ENCODE peak calls at places on chromosome 20, in four cellular contexts. One of them, this sample, is unnamed.

GRCh38 chr20:57225830-57226229 is 40.6 kb downstream of the BMP7 start:
- DNase-seq in activated T-helper 9 cell treated with anti-CD3 and anti-CD28 coated beads, Interleukin-2, amount 50 U/mL, for 16 hours: no peak
- DNase-seq in ACHN: no peak
- DNase-seq in C1 segment of cervical spinal cord: no peak
- DNase-seq in this sample: no peak

GRCh38 chr20:40638414-40638813 is 50.6 kb downstream of the MAFB start:
- DNase-seq in activated T-helper 9 cell treated with anti-CD3 and anti-CD28 coated beads, Interleukin-2, amount 50 U/mL, for 16 hours: no peak
- DNase-seq in ACHN: no peak
- DNase-seq in C1 segment of cervical spinal cord: no peak
- DNase-seq in this sample: no peak

GRCh38 chr20:1330075-1330830 is 1.3 kb upstream of the SDCBP2 start:
- DNase-seq in activated T-helper 9 cell treated with anti-CD3 and anti-CD28 coated beads, Interleukin-2, amount 50 U/mL, for 16 hours: no peak
- DNase-seq in ACHN: no peak
- DNase-seq in C1 segment of cervical spinal cord: peak
- DNase-seq in this sample: no peak

GRCh38 chr20:58146081-58146734 is 82.2 kb downstream of the ANKRD60 start:
- DNase-seq in activated T-helper 9 cell treated with anti-CD3 and anti-CD28 coated beads, Interleukin-2, amount 50 U/mL, for 16 hours: no peak
- DNase-seq in ACHN: no peak
- DNase-seq in C1 segment of cervical spinal cord: no peak
- DNase-seq in this sample: no peak

GRCh38 chr20:57501461-57502330 is 23.2 kb downstream of the CTCFL start:
- DNase-seq in activated T-helper 9 cell treated with anti-CD3 and anti-CD28 coated beads, Interleukin-2, amount 50 U/mL, for 16 hours: no peak
- DNase-seq in ACHN: no peak
- DNase-seq in C1 segment of cervical spinal cord: no peak
- DNase-seq in this sample: no peak

GRCh38 chr20:63525968-63526367 is 5.4 kb downstream of the PPDPF start:
- DNase-seq in activated T-helper 9 cell treated with anti-CD3 and anti-CD28 coated beads, Interleukin-2, amount 50 U/mL, for 16 hours: no peak
- DNase-seq in ACHN: no peak
- DNase-seq in C1 segment of cervical spinal cord: no peak
- DNase-seq in this sample: no peak

GRCh38 chr20:57663241-57663640 is 43.0 kb upstream of the ZBP1 start:
- DNase-seq in activated T-helper 9 cell treated with anti-CD3 and anti-CD28 coated beads, Interleukin-2, amount 50 U/mL, for 16 hours: no peak
- DNase-seq in ACHN: no peak
- DNase-seq in C1 segment of cervical spinal cord: no peak
- DNase-seq in this sample: no peak

GRCh38 chr20:36408219-36408618 is 102.1 kb downstream of the DLGAP4 start:
- DNase-seq in activated T-helper 9 cell treated with anti-CD3 and anti-CD28 coated beads, Interleukin-2, amount 50 U/mL, for 16 hours: no peak
- DNase-seq in ACHN: no peak
- DNase-seq in C1 segment of cervical spinal cord: no peak
- DNase-seq in this sample: no peak

GRCh38 chr20:63112491-63113219 is 103.3 kb downstream of the YTHDF1 start:
- DNase-seq in activated T-helper 9 cell treated with anti-CD3 and anti-CD28 coated beads, Interleukin-2, amount 50 U/mL, for 16 hours: no peak
- DNase-seq in ACHN: no peak
- DNase-seq in C1 segment of cervical spinal cord: no peak
- DNase-seq in this sample: no peak

GRCh38 chr20:10536531-10536930 is 101.4 kb downstream of the SLX4IP start:
- DNase-seq in activated T-helper 9 cell treated with anti-CD3 and anti-CD28 coated beads, Interleukin-2, amount 50 U/mL, for 16 hours: no peak
- DNase-seq in ACHN: no peak
- DNase-seq in C1 segment of cervical spinal cord: no peak
- DNase-seq in this sample: peak

GRCh38 chr20:43665466-43666176 is 1.3 kb upstream of the MYBL2 start:
- DNase-seq in activated T-helper 9 cell treated with anti-CD3 and anti-CD28 coated beads, Interleukin-2, amount 50 U/mL, for 16 hours: no peak
- DNase-seq in ACHN: no peak
- DNase-seq in C1 segment of cervical spinal cord: no peak
- DNase-seq in this sample: no peak

GRCh38 chr20:59165794-59166709 is 2.4 kb downstream of the ZNF831 start:
- DNase-seq in activated T-helper 9 cell treated with anti-CD3 and anti-CD28 coated beads, Interleukin-2, amount 50 U/mL, for 16 hours: no peak
- DNase-seq in ACHN: no peak
- DNase-seq in C1 segment of cervical spinal cord: no peak
- DNase-seq in this sample: no peak

GRCh38 chr20:47888351-47888750 is 103.1 kb upstream of the SULF2 start:
- DNase-seq in activated T-helper 9 cell treated with anti-CD3 and anti-CD28 coated beads, Interleukin-2, amount 50 U/mL, for 16 hours: no peak
- DNase-seq in ACHN: no peak
- DNase-seq in C1 segment of cervical spinal cord: no peak
- DNase-seq in this sample: no peak

GRCh38 chr20:39269031-39269461 is 306.9 kb downstream of the DHX35 start:
- DNase-seq in activated T-helper 9 cell treated with anti-CD3 and anti-CD28 coated beads, Interleukin-2, amount 50 U/mL, for 16 hours: peak
- DNase-seq in ACHN: peak
- DNase-seq in C1 segment of cervical spinal cord: peak
- DNase-seq in this sample: peak

GRCh38 chr20:57190536-57191265 is 75.7 kb downstream of the BMP7 start:
- DNase-seq in activated T-helper 9 cell treated with anti-CD3 and anti-CD28 coated beads, Interleukin-2, amount 50 U/mL, for 16 hours: no peak
- DNase-seq in ACHN: no peak
- DNase-seq in C1 segment of cervical spinal cord: no peak
- DNase-seq in this sample: no peak

GRCh38 chr20:63945921-63946920 is 10.0 kb downstream of the UCKL1 start:
- DNase-seq in activated T-helper 9 cell treated with anti-CD3 and anti-CD28 coated beads, Interleukin-2, amount 50 U/mL, for 16 hours: no peak
- DNase-seq in ACHN: no peak
- DNase-seq in C1 segment of cervical spinal cord: no peak
- DNase-seq in this sample: no peak

GRCh38 chr20:58667975-58668374 is 16.9 kb downstream of the STX16 start:
- DNase-seq in activated T-helper 9 cell treated with anti-CD3 and anti-CD28 coated beads, Interleukin-2, amount 50 U/mL, for 16 hours: no peak
- DNase-seq in ACHN: no peak
- DNase-seq in C1 segment of cervical spinal cord: no peak
- DNase-seq in this sample: no peak

GRCh38 chr20:6663104-6663503 is 104.4 kb upstream of the BMP2 start:
- DNase-seq in activated T-helper 9 cell treated with anti-CD3 and anti-CD28 coated beads, Interleukin-2, amount 50 U/mL, for 16 hours: no peak
- DNase-seq in ACHN: no peak
- DNase-seq in C1 segment of cervical spinal cord: no peak
- DNase-seq in this sample: peak

GRCh38 chr20:57939499-57939898 is 229.7 kb upstream of the PMEPA1 start:
- DNase-seq in activated T-helper 9 cell treated with anti-CD3 and anti-CD28 coated beads, Interleukin-2, amount 50 U/mL, for 16 hours: no peak
- DNase-seq in ACHN: no peak
- DNase-seq in C1 segment of cervical spinal cord: no peak
- DNase-seq in this sample: no peak

GRCh38 chr20:23666189-23666588 is 22.6 kb downstream of the CST4 start:
- DNase-seq in activated T-helper 9 cell treated with anti-CD3 and anti-CD28 coated beads, Interleukin-2, amount 50 U/mL, for 16 hours: no peak
- DNase-seq in ACHN: peak
- DNase-seq in C1 segment of cervical spinal cord: no peak
- DNase-seq in this sample: no peak

GRCh38 chr20:50387996-50388332 is 122.2 kb upstream of the PTPN1 start:
- DNase-seq in activated T-helper 9 cell treated with anti-CD3 and anti-CD28 coated beads, Interleukin-2, amount 50 U/mL, for 16 hours: no peak
- DNase-seq in ACHN: no peak
- DNase-seq in C1 segment of cervical spinal cord: no peak
- DNase-seq in this sample: peak

GRCh38 chr20:48689874-48690571 is 137.8 kb downstream of the PREX1 start:
- DNase-seq in activated T-helper 9 cell treated with anti-CD3 and anti-CD28 coated beads, Interleukin-2, amount 50 U/mL, for 16 hours: no peak
- DNase-seq in ACHN: no peak
- DNase-seq in C1 segment of cervical spinal cord: no peak
- DNase-seq in this sample: no peak

GRCh38 chr20:14955396-14955795 is 618.0 kb upstream of the FLRT3 start:
- DNase-seq in activated T-helper 9 cell treated with anti-CD3 and anti-CD28 coated beads, Interleukin-2, amount 50 U/mL, for 16 hours: no peak
- DNase-seq in ACHN: no peak
- DNase-seq in C1 segment of cervical spinal cord: no peak
- DNase-seq in this sample: no peak

GRCh38 chr20:63706852-63707557 is 771 bp downstream of the ARFRP1 start:
- DNase-seq in activated T-helper 9 cell treated with anti-CD3 and anti-CD28 coated beads, Interleukin-2, amount 50 U/mL, for 16 hours: peak
- DNase-seq in ACHN: peak
- DNase-seq in C1 segment of cervical spinal cord: no peak
- DNase-seq in this sample: peak

GRCh38 chr20:35952480-35953410 is 1.6 kb downstream of the SCAND1 start:
- DNase-seq in activated T-helper 9 cell treated with anti-CD3 and anti-CD28 coated beads, Interleukin-2, amount 50 U/mL, for 16 hours: no peak
- DNase-seq in ACHN: peak
- DNase-seq in C1 segment of cervical spinal cord: no peak
- DNase-seq in this sample: no peak

GRCh38 chr20:11311659-11312058 is 606.0 kb upstream of the BTBD3 start:
- DNase-seq in activated T-helper 9 cell treated with anti-CD3 and anti-CD28 coated beads, Interleukin-2, amount 50 U/mL, for 16 hours: no peak
- DNase-seq in ACHN: no peak
- DNase-seq in C1 segment of cervical spinal cord: no peak
- DNase-seq in this sample: no peak

GRCh38 chr20:53381568-53382262 is 211.9 kb downstream of the ZNF217 start:
- DNase-seq in activated T-helper 9 cell treated with anti-CD3 and anti-CD28 coated beads, Interleukin-2, amount 50 U/mL, for 16 hours: no peak
- DNase-seq in ACHN: no peak
- DNase-seq in C1 segment of cervical spinal cord: no peak
- DNase-seq in this sample: no peak

GRCh38 chr20:17542993-17543412 is 11.8 kb upstream of the BFSP1 start:
- DNase-seq in activated T-helper 9 cell treated with anti-CD3 and anti-CD28 coated beads, Interleukin-2, amount 50 U/mL, for 16 hours: no peak
- DNase-seq in ACHN: no peak
- DNase-seq in C1 segment of cervical spinal cord: no peak
- DNase-seq in this sample: no peak

GRCh38 chr20:56380375-56380774 is 11.6 kb downstream of the AURKA start:
- DNase-seq in activated T-helper 9 cell treated with anti-CD3 and anti-CD28 coated beads, Interleukin-2, amount 50 U/mL, for 16 hours: no peak
- DNase-seq in ACHN: no peak
- DNase-seq in C1 segment of cervical spinal cord: no peak
- DNase-seq in this sample: no peak

GRCh38 chr20:38534756-38535155 is 46.2 kb upstream of the ADIG start:
- DNase-seq in activated T-helper 9 cell treated with anti-CD3 and anti-CD28 coated beads, Interleukin-2, amount 50 U/mL, for 16 hours: no peak
- DNase-seq in ACHN: no peak
- DNase-seq in C1 segment of cervical spinal cord: no peak
- DNase-seq in this sample: peak

GRCh38 chr20:45842169-45842812 is 8.7 kb downstream of the SNX21 start:
- DNase-seq in activated T-helper 9 cell treated with anti-CD3 and anti-CD28 coated beads, Interleukin-2, amount 50 U/mL, for 16 hours: no peak
- DNase-seq in ACHN: no peak
- DNase-seq in C1 segment of cervical spinal cord: no peak
- DNase-seq in this sample: peak

GRCh38 chr20:31908016-31908415 is 37.6 kb downstream of the TTLL9 start:
- DNase-seq in activated T-helper 9 cell treated with anti-CD3 and anti-CD28 coated beads, Interleukin-2, amount 50 U/mL, for 16 hours: no peak
- DNase-seq in ACHN: no peak
- DNase-seq in C1 segment of cervical spinal cord: no peak
- DNase-seq in this sample: peak

This sample was measured in immature natural killer cell.